ENCODE peak calls at places on chromosomes 5 and 9, in eight cellular contexts. S, J, U, Z, W, O, C and G are unnamed samples.

GRCh38 chr5:144028058-144028457 is 142.4 kb downstream of the YIPF5 start:
- DNase-seq in O (no peak), W (peak), S (peak), Z (no peak), C (no peak), J (peak), U (peak), G (peak)

GRCh38 chr9:16825971-16826370 is 44.5 kb downstream of the BNC2 start:
- DNase-seq in U (no peak), S (peak), C (no peak), W (no peak), Z (no peak), J (no peak), O (no peak), G (peak)

GRCh38 chr5:855771-856530 is 5.2 kb upstream of the ZDHHC11 start:
- DNase-seq in Z (no peak), W (no peak), S (no peak), O (no peak), C (no peak), U (no peak), J (no peak), G (no peak)

GRCh38 chr5:155631116-155631515 is 617.6 kb downstream of the KIF4B start:
- DNase-seq in S (no peak), W (peak), O (no peak), U (no peak), C (no peak), Z (no peak), J (no peak), G (no peak)

GRCh38 chr5:171483453-171484177 is 64.2 kb downstream of the FGF18 start:
- DNase-seq in O (no peak), J (no peak), C (no peak), U (no peak), W (no peak), S (peak), Z (no peak), G (no peak)

GRCh38 chr9:75892168-75892901 is 1.9 kb downstream of the PCSK5 start:
- DNase-seq in S (no peak), U (peak), W (peak), Z (peak), J (no peak), O (peak), C (peak), G (no peak)

GRCh38 chr5:127536687-127537086 is 19.2 kb downstream of the PRRC1 start:
- DNase-seq in O (no peak), W (no peak), S (peak), U (no peak), C (no peak), J (no peak), Z (no peak), G (no peak)

GRCh38 chr5:156401802-156402201 is 74.8 kb downstream of the SGCD start:
- DNase-seq in Z (no peak), S (no peak), O (no peak), U (no peak), J (no peak), C (no peak), W (no peak), G (no peak)

GRCh38 chr9:134560206-134560605 is 81.4 kb upstream of the COL5A1 start:
- DNase-seq in W (no peak), S (no peak), U (no peak), Z (no peak), O (no peak), C (no peak), J (no peak), G (no peak)